ENCODE peak calls at places on chromosomes 4 and X, in six cellular contexts. T, C, D, B, Y and Z are unnamed samples.
A peak's percentile ranks its signal among the peaks of the same experiment; 100 is the strongest.

GRCh38 chr4:8507624-8508023 is 67.0 kb downstream of the TRMT44 start:
- DNase-seq in T (no peak), C (no peak), D (no peak), B (no peak), Y (no peak), Z (no peak)

GRCh38 chrX:13387656-13388421 is 68.0 kb upstream of the ATXN3L start:
- DNase-seq in T (no peak), C (peak; percentile 3), D (peak; percentile 21), B (no peak), Y (no peak), Z (no peak)

GRCh38 chr4:185210102-185210981 is 944 bp downstream of the SNX25 start:
- DNase-seq in T (peak; percentile 82), C (peak; percentile 59), D (peak; percentile 57), B (no peak), Y (peak; percentile 6), Z (peak; percentile 20)

GRCh38 chr4:164440196-164440595 is 313.7 kb upstream of the SMIM31 start:
- DNase-seq in T (no peak), C (no peak), D (no peak), B (no peak), Y (no peak), Z (no peak)

GRCh38 chr4:90127223-90127705 is at the start of gene CCSER1:
- DNase-seq in T (peak; percentile 92), C (peak; percentile 45), D (peak; percentile 49), B (peak; percentile 81), Y (no peak), Z (peak; percentile 83)

GRCh38 chr4:153115322-153116100 is 88.7 kb upstream of the TRIM2 start:
- DNase-seq in T (no peak), C (peak; percentile 75), D (peak; percentile 88), B (peak; percentile 39), Y (peak; percentile 42), Z (no peak)

GRCh38 chr4:111028829-111029228 is 406.0 kb upstream of the PITX2 start:
- DNase-seq in T (no peak), C (no peak), D (no peak), B (no peak), Y (no peak), Z (no peak)

GRCh38 chr4:172680701-172681100 is 487.9 kb upstream of the GALNT7 start:
- DNase-seq in T (no peak), C (no peak), D (no peak), B (no peak), Y (no peak), Z (no peak)

GRCh38 chr4:8272472-8273428 is 3.2 kb downstream of the HTRA3 start:
- DNase-seq in T (no peak), C (no peak), D (no peak), B (no peak), Y (no peak), Z (no peak)

GRCh38 chr4:178293601-178294000 is 851.4 kb upstream of the AGA start:
- DNase-seq in T (no peak), C (no peak), D (no peak), B (no peak), Y (no peak), Z (no peak)

GRCh38 chr4:75179510-75179909 is 246.6 kb downstream of the PARM1 start:
- DNase-seq in T (peak; percentile 10), C (no peak), D (no peak), B (no peak), Y (no peak), Z (no peak)

GRCh38 chr4:58209576-58209975 is 1099.4 kb upstream of the IGFBP7 start:
- DNase-seq in T (no peak), C (no peak), D (no peak), B (no peak), Y (no peak), Z (no peak)

GRCh38 chr4:184688447-184688846 is 38.9 kb downstream of the PRIMPOL start:
- DNase-seq in T (peak; percentile 45), C (peak; percentile 16), D (no peak), B (no peak), Y (no peak), Z (no peak)

GRCh38 chr4:39114436-39114835 is 52.4 kb downstream of the KLHL5 start:
- DNase-seq in T (no peak), C (no peak), D (no peak), B (no peak), Y (no peak), Z (no peak)

GRCh38 chr4:25941441-25941840 is 27.4 kb downstream of the SMIM20 start:
- DNase-seq in T (no peak), C (no peak), D (no peak), B (no peak), Y (no peak), Z (no peak)

GRCh38 chrX:39653656-39654055 is 444.1 kb downstream of the BCOR start:
- DNase-seq in T (no peak), C (no peak), D (no peak), B (no peak), Y (no peak), Z (no peak)

GRCh38 chr4:6115746-6116586 is 84.4 kb downstream of the JAKMIP1 start:
- DNase-seq in T (no peak), C (no peak), D (no peak), B (no peak), Y (no peak), Z (no peak)